ENCODE peak calls at places on chromosome 13, in four cellular contexts. Y is fibroblast of lung, M is SK-N-MC, T is neural progenitor cell. U is an unnamed sample.

GRCh38 chr13:23980160-23980551 is 82.9 kb upstream of the C1QTNF9B start:
- DNase-seq in Y (peak), M (no peak), T (peak), U (peak)

GRCh38 chr13:26951581-26952177 is 191.1 kb upstream of the GPR12 start:
- DNase-seq in T (no peak), M (no peak), Y (no peak), U (no peak)

GRCh38 chr13:97004096-97004876 is 10.0 kb upstream of the OXGR1 start:
- DNase-seq in M (no peak), Y (peak), T (no peak), U (peak)

GRCh38 chr13:34817246-34817645 is 124.8 kb upstream of the NBEA start:
- DNase-seq in Y (no peak), M (no peak), T (no peak), U (peak)

GRCh38 chr13:20191902-20192469 is 752 bp downstream of the GJB2 start:
- DNase-seq in T (peak), M (no peak), Y (no peak), U (peak)

GRCh38 chr13:28466151-28466550 is 28.8 kb downstream of the FLT1 start:
- DNase-seq in M (no peak), T (no peak), Y (no peak), U (no peak)

GRCh38 chr13:111492341-111492945 is 172.0 kb downstream of the TEX29 start:
- DNase-seq in Y (no peak), T (no peak), M (no peak), U (no peak)

GRCh38 chr13:42129033-42129432 is 80.6 kb downstream of the DGKH start:
- DNase-seq in T (peak), M (no peak), Y (no peak), U (no peak)

GRCh38 chr13:75123428-75123827 is 358.5 kb downstream of the TBC1D4 start:
- DNase-seq in M (no peak), Y (no peak), T (no peak), U (no peak)

GRCh38 chr13:48405865-48406264 is 7.0 kb downstream of the LPAR6 start:
- DNase-seq in M (no peak), Y (no peak), T (no peak), U (no peak)

GRCh38 chr13:95530178-95530577 is 22.3 kb upstream of the CLDN10 start:
- DNase-seq in T (no peak), Y (peak), M (no peak), U (no peak)

GRCh38 chr13:95191821-95192220 is 109.4 kb downstream of the ABCC4 start:
- DNase-seq in Y (peak), M (peak), T (peak), U (peak)

GRCh38 chr13:100526299-100527030 is 62.1 kb downstream of the GGACT start:
- DNase-seq in Y (no peak), T (peak), M (no peak), U (no peak)

GRCh38 chr13:78993792-78994191 is 334.8 kb upstream of the OBI1 start:
- DNase-seq in Y (no peak), T (peak), M (no peak), U (no peak)

GRCh38 chr13:47178090-47178950 is 281.5 kb upstream of the HTR2A start:
- DNase-seq in T (no peak), Y (peak), M (no peak), U (peak)

GRCh38 chr13:103859952-103860351 is 793.7 kb upstream of the SLC10A2 start:
- DNase-seq in M (no peak), Y (no peak), T (no peak), U (no peak)

GRCh38 chr13:112256716-112257497 is 119.2 kb upstream of the SPACA7 start:
- DNase-seq in T (no peak), Y (no peak), M (no peak), U (no peak)

GRCh38 chr13:73429691-73430090 is 370.9 kb downstream of the KLF5 start:
- DNase-seq in T (no peak), M (no peak), Y (no peak), U (peak)

GRCh38 chr13:100129605-100130004 is 40.7 kb downstream of the PCCA start:
- DNase-seq in T (no peak), M (no peak), Y (no peak), U (no peak)

GRCh38 chr13:27053902-27054595 is 117.6 kb downstream of the USP12 start:
- DNase-seq in Y (peak), M (no peak), T (no peak), U (peak)

DNA sequence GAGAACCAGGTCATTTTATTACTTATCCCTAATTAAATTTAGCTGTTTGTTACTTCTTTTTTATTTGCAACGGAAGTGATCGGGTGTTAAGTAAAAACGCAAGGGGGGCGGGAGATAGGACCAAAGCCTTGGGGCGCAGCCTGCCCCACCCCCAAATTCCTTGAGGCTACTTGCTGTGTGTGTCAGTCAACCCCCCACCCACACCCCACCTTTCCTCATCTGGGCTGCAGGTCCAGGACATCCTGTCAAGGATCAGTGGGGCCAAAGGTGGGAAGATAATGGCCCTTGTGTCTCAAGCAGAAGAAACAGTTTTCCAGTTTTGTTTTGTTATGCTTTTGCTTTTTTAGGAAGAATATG is 1.2 kb upstream of the FOXO1 start:
- DNase-seq in T (peak), Y (no peak), M (no peak), U (no peak)
- H3K9ac ChIP-seq in T (no peak), Y (no peak), M (no peak), U (no peak)

DNA sequence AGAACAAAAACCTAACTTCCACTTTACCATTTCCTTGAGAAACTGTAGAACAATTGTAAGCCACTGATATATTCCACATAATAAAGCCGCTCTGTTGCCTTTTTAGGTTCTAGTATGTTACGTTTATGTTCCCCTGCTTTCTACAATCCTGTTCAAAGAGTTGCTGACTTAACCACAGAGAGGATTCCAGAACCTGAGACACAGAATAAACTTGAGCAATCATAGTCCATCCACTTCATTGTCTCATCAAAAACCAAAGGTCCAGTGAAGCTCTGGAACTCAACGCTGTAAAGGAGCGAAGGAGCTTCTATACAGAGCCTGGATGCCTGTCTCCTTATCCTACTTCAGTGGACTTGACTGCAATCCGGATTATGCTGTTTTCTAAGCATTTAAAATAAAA is 4.6 kb downstream of the STARD13 start:
- DNase-seq in M (no peak), Y (no peak), T (no peak), U (no peak)
- H3K9ac ChIP-seq in M (no peak), Y (no peak), T (no peak), U (no peak)

DNA sequence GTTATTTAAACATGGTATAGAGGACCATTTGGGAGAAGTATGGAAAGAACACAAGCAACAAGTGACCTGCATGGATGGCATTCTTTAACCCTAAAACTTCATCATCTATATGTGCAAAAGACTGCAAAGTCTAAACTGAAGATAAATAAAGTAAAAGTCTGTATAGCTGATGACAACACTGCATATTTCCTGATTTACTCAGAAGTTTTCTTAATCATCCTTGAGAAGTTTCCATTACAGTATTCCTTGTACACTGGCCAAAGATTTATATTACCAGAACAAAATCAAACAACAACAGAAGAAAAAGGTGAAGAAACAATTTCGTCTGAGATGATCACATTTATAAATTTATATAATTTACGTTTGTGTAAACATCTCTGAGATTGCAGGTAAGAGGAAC is 805.7 kb downstream of the PCDH9 start:
- DNase-seq in T (no peak), M (no peak), Y (peak), U (no peak)
- H3K9ac ChIP-seq in T (no peak), M (no peak), Y (no peak), U (no peak)

DNA sequence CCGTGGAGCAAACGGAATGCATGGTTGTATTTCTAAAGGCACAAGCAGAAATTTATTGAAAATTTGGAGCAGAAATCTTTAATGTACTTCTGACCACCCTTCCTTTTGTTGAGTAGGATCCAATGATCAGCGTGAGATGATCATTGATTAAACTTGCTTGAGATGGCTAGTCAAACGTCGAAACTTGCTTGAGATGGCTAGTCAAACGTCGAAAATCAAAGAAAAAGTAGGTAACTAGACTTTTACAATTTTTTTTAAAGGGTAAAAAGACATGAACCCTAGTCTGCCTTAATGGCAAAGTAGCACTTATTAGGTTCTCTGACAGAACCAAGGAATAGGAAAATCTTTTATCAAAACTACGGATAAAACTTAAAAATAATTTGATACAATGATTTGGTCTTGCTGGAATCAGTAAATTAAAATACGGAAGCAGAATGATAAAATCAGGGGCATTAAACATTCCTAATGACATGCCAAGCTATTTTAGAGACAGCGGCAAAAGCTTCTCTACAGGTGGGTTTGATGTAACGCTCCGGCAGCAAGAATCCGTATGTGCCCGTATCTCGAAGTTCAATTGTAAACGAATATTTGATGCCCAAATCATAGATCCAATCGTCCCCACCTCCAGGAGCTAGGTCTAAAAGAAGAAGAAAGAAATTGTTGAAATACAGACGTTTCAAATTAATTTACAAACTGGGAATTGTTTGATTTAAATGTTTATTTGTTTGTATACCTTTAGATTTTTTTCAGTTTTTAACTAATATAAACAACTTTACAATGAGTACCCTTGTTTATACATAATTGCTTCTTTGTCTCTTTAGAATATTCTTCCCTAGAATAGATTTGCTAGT is 841 bp upstream of the ZC3H13 start:
- DNase-seq in T (peak), Y (no peak), M (no peak), U (no peak)
- H3K9ac ChIP-seq in T (no peak), Y (no peak), M (peak), U (peak)

GRCh38 chr13:44236370-44236769 is 137.3 kb upstream of the SERP2 start:
- DNase-seq in T (no peak), M (no peak), Y (peak), U (no peak)

GRCh38 chr13:44234566-44234965 is 139.1 kb upstream of the SERP2 start:
- DNase-seq in T (no peak), Y (no peak), M (no peak), U (no peak)

GRCh38 chr13:44238011-44238421 is 135.6 kb upstream of the SERP2 start:
- DNase-seq in M (no peak), Y (peak), T (no peak), U (no peak)

GRCh38 chr13:44240611-44241010 is 133.0 kb upstream of the SERP2 start:
- DNase-seq in Y (no peak), M (no peak), T (no peak), U (no peak)

GRCh38 chr13:44237276-44237767 is 136.3 kb upstream of the SERP2 start:
- DNase-seq in T (no peak), Y (peak), M (no peak), U (peak)
- H3K9ac ChIP-seq in T (no peak), Y (no peak), M (peak), U (no peak)

GRCh38 chr13:98443329-98443728 is 133.6 kb downstream of the STK24 start:
- DNase-seq in Y (peak), M (no peak), T (no peak), U (no peak)
- H3K9ac ChIP-seq in Y (peak), M (no peak), T (no peak), U (no peak)

DNA sequence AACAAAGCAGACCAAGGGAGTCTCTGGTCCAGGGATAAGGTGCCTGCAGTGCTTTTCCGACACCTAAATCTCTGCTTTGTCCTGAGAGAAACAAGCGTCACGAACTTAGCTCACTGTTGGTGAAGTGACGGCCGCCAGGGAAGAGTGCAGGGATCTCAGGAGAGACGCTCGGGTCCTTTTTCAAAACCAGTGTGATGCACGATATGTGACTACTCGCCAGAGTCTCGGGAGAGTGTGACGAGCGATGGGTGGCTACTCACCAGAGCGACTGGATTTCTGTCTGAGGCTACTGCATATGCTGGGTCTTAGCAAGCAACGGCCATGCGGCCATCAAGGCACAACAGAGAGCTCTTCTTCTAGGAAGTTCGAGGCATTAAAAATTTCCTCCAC is 16.5 kb upstream of the CFAP97D2 start:
- DNase-seq in Y (no peak), M (no peak), T (no peak), U (no peak)
- H3K9ac ChIP-seq in Y (no peak), M (no peak), T (no peak), U (no peak)

GRCh38 chr13:51674276-51674675 is 90.0 kb downstream of the WDFY2 start:
- DNase-seq in T (peak), Y (no peak), M (no peak), U (peak)
- H3K9ac ChIP-seq in T (no peak), Y (no peak), M (no peak), U (no peak)

GRCh38 chr13:62209539-62209938 is 793.9 kb upstream of the PCDH20 start:
- DNase-seq in M (no peak), Y (peak), T (no peak), U (no peak)

GRCh38 chr13:62210951-62211350 is 795.3 kb upstream of the PCDH20 start:
- DNase-seq in T (no peak), Y (no peak), M (no peak), U (no peak)

GRCh38 chr13:62207388-62207787 is 791.7 kb upstream of the PCDH20 start:
- DNase-seq in M (no peak), Y (no peak), T (no peak), U (no peak)

GRCh38 chr13:62212246-62212645 is 796.6 kb upstream of the PCDH20 start:
- DNase-seq in T (no peak), Y (no peak), M (no peak), U (no peak)
- H3K9ac ChIP-seq in T (no peak), Y (no peak), M (no peak), U (no peak)